ENCODE peak calls at places on chromosome 10, in nine cellular contexts. B is left ventricle myocardium inferior, X is OCI-LY7, Z is GM12878, K is heart right ventricle, R is DND-41, W is SJCRH30, O is hepatocyte, H is right lobe of liver. C is an unnamed sample. For H3K36me3 and H3K4me1, the result is how much of the 10 kb centered on the place peaks cover.

GRCh38 chr10:96714031-96714590 is 6.2 kb downstream of the PIK3AP1 start:
- DNase-seq in B (no peak), K (no peak), H (no peak), Z (no peak), R (no peak), O (no peak), W (no peak), X (no peak), C (no peak)

GRCh38 chr10:11145498-11145855 is 127.8 kb downstream of the CELF2 start:
- DNase-seq in H (no peak), O (peak), X (peak), B (peak), R (peak), Z (no peak), K (peak), W (no peak), C (peak)

GRCh38 chr10:89591796-89592271 is 53.2 kb downstream of the PANK1 start:
- DNase-seq in O (peak), R (no peak), X (no peak), B (no peak), K (peak), W (no peak), Z (no peak), H (peak), C (no peak)

GRCh38 chr10:95363303-95363912 is 72.6 kb upstream of the PDLIM1 start:
- DNase-seq in H (no peak), R (peak), K (peak), Z (peak), O (peak), B (no peak), W (peak), X (peak), C (peak)

GRCh38 chr10:118732253-118733194 is 22.2 kb downstream of the CACUL1 start:
- DNase-seq in H (no peak), R (no peak), K (no peak), X (no peak), O (no peak), B (no peak), Z (no peak), W (no peak), C (peak)

GRCh38 chr10:77846718-77847311 is 79.7 kb downstream of the DLG5 start:
- DNase-seq in O (peak), H (peak), K (peak), B (peak), W (peak), X (peak), Z (no peak), R (peak), C (peak)

GRCh38 chr10:118584181-118584954 is 11.1 kb downstream of the PRLHR start:
- DNase-seq in W (no peak), O (no peak), Z (no peak), R (no peak), X (no peak), B (no peak), K (no peak), H (no peak), C (no peak)

GRCh38 chr10:75335983-75336382 is 65.6 kb downstream of the ZNF503 start:
- DNase-seq in Z (peak), W (no peak), R (no peak), O (no peak), K (no peak), H (no peak), X (peak), B (no peak), C (no peak)

GRCh38 chr10:87794285-87794684 is 23.7 kb downstream of the ATAD1 start:
- DNase-seq in O (no peak), W (no peak), R (no peak), X (no peak), K (no peak), Z (peak), H (no peak), B (no peak), C (no peak)

GRCh38 chr10:14605231-14605925 is 169.3 kb downstream of the FAM107B start:
- DNase-seq in H (no peak), R (no peak), B (no peak), X (no peak), O (no peak), W (no peak), K (no peak), Z (peak), C (no peak)

GRCh38 chr10:79153753-79154152 is 85.0 kb downstream of the ZMIZ1 start:
- DNase-seq in R (no peak), X (no peak), B (peak), H (peak), W (no peak), K (peak), O (no peak), Z (no peak), C (no peak)

GRCh38 chr10:81018898-81019890 is 481.5 kb downstream of the SH2D4B start:
- DNase-seq in W (peak), R (peak), B (no peak), X (peak), O (peak), Z (no peak), K (peak), H (no peak), C (no peak)

GRCh38 chr10:60444494-60445064 is 54.9 kb upstream of the ANK3 start:
- DNase-seq in X (no peak), Z (no peak), K (no peak), H (no peak), R (no peak), B (no peak), W (peak), O (no peak), C (no peak)

GRCh38 chr10:101512741-101513140 is 75.3 kb downstream of the POLL start:
- DNase-seq in W (no peak), H (no peak), O (no peak), K (no peak), Z (no peak), X (no peak), B (no peak), R (no peak), C (no peak)

GRCh38 chr10:96565774-96566173 is 21.0 kb downstream of the TM9SF3 start:
- DNase-seq in O (no peak), H (no peak), R (no peak), Z (no peak), K (no peak), X (no peak), B (no peak), W (no peak), C (no peak)

GRCh38 chr10:119973261-119973660 is 80.7 kb downstream of the SEC23IP start:
- DNase-seq in Z (peak), R (no peak), O (no peak), H (no peak), B (no peak), X (peak), K (no peak), W (peak), C (no peak)

GRCh38 chr10:3764626-3765375 is 20.2 kb downstream of the KLF6 start:
- DNase-seq in K (no peak), H (peak), X (peak), W (no peak), O (no peak), B (no peak), R (peak), Z (no peak), C (no peak)

GRCh38 chr10:72223743-72224101 is 7.6 kb upstream of the ASCC1 start:
- DNase-seq in R (no peak), K (no peak), B (no peak), H (no peak), W (no peak), Z (no peak), O (no peak), X (no peak), C (no peak)

GRCh38 chr10:66246177-66246576 is 679.7 kb upstream of the LRRTM3 start:
- DNase-seq in K (no peak), H (no peak), W (no peak), O (no peak), R (no peak), X (no peak), Z (no peak), B (no peak), C (no peak)

GRCh38 chr10:118571123-118571522 is 24.3 kb downstream of the PRLHR start:
- DNase-seq in K (no peak), X (no peak), O (no peak), H (no peak), R (no peak), B (no peak), Z (no peak), W (no peak), C (no peak)

GRCh38 chr10:14751576-14752330 is 22.9 kb downstream of the FAM107B start:
- DNase-seq in R (no peak), B (peak), K (peak), X (peak), Z (no peak), O (peak), W (no peak), H (no peak), C (no peak)

GRCh38 chr10:78774999-78775711 is 293.6 kb upstream of the ZMIZ1 start:
- DNase-seq in H (peak), R (no peak), B (no peak), W (peak), O (peak), Z (no peak), K (no peak), X (no peak), C (no peak)

DNA sequence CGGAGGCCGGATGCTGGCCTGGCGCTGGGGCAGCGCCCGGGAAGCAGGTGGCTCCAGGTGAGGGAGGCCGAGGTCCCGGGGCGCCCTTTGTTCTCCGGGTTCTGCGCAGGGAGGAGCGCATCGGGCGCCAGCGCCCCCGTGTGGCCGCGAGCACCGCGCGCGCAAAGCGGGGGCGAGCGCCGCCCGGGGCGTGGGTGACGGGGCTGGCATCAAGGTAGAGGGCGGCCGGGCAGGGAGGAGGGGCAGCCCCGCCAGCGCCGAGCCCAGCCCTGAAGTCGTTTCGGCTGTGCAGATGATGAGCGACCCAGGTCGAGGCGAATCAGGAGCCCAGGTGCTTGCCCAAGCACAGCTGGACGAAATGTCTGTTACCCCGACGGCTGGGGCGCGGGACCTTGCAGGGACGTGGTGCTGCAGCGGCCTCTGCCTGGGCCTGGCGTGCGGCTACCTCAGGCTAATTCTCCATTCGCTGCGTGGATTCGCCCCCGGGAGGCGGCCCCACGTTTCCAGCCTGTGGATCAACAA is 10.5 kb upstream of the FGFR2 start:
- DNase-seq in K (no peak), X (peak), B (peak), O (peak), H (peak), W (no peak), R (no peak), Z (no peak), C (no peak)
- H3K4me3 ChIP-seq in K (peak), X (no peak), B (peak), O (no peak), H (no peak), W (no peak), R (no peak), Z (no peak), C (no peak)

GRCh38 chr10:132781556-132781955 is 4.4 kb downstream of the NKX6-2 start:
- DNase-seq in O (no peak), K (no peak), X (no peak), W (no peak), H (no peak), B (no peak), Z (no peak), R (no peak), C (no peak)
- H3K36me3 ChIP-seq in O (under half), K (under half), X (under half), W (under half), H (under half), B (half or more), Z (under half), R (half or more), C (under half)

GRCh38 chr10:44960482-44961230 is 1.1 kb downstream of the RASSF4 start:
- DNase-seq in K (peak), H (peak), X (peak), B (no peak), O (no peak), Z (no peak), W (no peak), R (no peak), C (no peak)
- H3K4me1 ChIP-seq in K (half or more), H (under half), X (half or more), B (half or more), O (half or more), Z (half or more), W (under half), R (under half), C (under half)

GRCh38 chr10:49187950-49188761 is at the start of gene TMEM273:
- DNase-seq in Z (peak), B (peak), H (peak), R (peak), O (no peak), K (peak), W (peak), X (peak), C (no peak)
- H3K4me3 ChIP-seq in Z (peak), B (peak), H (no peak), R (peak), O (no peak), K (peak), W (peak), X (peak), C (no peak)

GRCh38 chr10:43077421-43078171 is 727 bp downstream of the RET start:
- DNase-seq in K (no peak), X (no peak), W (no peak), R (no peak), O (no peak), B (no peak), Z (no peak), H (no peak), C (no peak)

GRCh38 chr10:43079823-43080222 is 3.0 kb downstream of the RET start:
- DNase-seq in R (no peak), B (no peak), X (no peak), O (no peak), Z (no peak), W (no peak), H (no peak), K (no peak), C (no peak)

GRCh38 chr10:43078986-43079273 is 2.1 kb downstream of the RET start:
- DNase-seq in B (peak), X (peak), R (no peak), K (peak), W (no peak), O (peak), Z (no peak), H (no peak), C (no peak)

GRCh38 chr10:43076876-43077420 is at the start of gene RET:
- DNase-seq in Z (no peak), K (peak), B (peak), W (no peak), R (no peak), X (no peak), O (peak), H (peak), C (no peak)

DNA sequence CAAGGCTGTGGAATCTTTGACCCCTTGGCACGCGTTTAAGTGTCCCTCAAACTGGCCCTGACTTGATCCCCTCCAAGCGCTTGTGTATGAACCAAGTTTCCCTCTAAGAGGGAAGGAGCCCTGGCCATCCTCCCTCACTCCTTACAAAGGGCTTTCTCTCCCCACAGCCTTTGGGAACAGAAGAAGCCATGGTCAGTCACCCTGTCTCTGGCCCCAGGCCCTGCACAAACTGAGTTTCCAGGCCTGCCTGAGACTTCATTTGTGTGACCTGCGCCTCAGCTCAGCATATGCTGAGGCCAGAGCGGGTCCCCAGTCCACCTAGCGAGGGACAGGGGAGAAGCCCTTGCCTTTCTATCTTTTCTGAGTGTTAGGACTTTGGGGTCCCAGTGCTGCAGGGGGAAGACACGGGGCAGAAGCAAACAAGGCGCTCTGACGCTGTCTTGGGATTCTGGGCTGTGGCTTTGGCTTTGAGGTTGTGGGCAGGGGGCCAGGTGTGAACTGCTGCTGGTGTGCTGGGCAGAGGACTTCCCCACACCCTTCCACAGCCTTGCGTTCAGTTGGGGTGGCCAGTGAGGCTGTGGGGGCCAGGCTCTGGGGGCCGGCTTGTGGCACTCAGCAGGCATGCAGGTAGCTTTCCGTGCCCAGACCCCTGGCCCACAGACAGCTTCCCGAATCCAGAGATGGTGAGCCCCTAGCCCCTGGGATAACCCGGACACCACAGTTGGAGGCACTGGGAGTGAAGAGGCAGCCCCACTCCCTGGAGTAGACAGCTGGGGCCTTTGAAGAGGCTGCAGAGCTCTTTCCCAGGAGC is 1.5 kb downstream of the RET start:
- DNase-seq in Z (no peak), K (no peak), O (no peak), B (no peak), X (no peak), R (no peak), W (no peak), H (no peak), C (no peak)
- H3K36me3 ChIP-seq in Z (under half), K (under half), O (under half), B (under half), X (under half), R (under half), W (under half), H (under half), C (under half)

GRCh38 chr10:93090619-93091018 is 16.9 kb downstream of the CYP26A1 start:
- DNase-seq in K (no peak), Z (no peak), H (no peak), B (no peak), R (no peak), W (no peak), X (no peak), O (no peak), C (no peak)
- H3K4me1 ChIP-seq in K (under half), Z (under half), H (under half), B (under half), R (under half), W (under half), X (under half), O (under half), C (under half)

GRCh38 chr10:121440461-121440860 is 157.8 kb downstream of the FGFR2 start:
- DNase-seq in O (no peak), X (no peak), W (no peak), K (no peak), B (no peak), H (no peak), R (no peak), Z (no peak), C (no peak)
- H3K4me3 ChIP-seq in O (no peak), X (no peak), W (no peak), K (no peak), B (no peak), H (no peak), R (no peak), Z (no peak), C (no peak)

DNA sequence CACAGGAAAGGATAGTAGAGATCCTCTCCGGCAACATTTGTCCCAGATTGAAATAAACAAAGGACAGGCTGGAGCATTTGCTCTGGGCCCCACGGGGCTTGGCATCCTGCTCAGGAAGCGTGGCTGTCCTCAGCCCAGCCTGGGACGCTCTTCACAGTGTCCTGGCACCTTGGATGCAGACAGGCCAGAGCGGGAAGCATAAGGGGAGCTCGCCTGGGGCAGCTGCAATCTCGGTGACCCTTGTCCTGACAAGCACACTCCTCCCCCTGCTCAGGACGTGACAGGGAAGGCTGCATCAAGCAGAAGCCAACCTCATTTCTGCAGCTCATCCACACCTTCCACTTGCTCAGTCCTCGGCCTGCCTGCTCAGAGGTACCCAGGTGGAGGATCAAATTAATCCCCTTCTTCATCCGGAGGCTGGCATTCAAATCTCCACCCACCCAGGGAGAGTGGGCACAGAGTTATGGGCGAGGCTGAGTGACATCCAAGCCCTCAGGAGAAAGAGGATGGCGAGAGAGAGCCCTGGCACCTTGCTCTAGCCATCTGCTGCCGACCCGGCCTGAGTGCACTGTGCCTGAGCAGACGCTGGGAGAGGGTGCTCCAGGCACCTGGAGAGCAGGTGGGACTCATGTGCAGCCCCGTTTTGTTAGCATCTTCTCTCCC is 47.6 kb downstream of the ABRAXAS2 start:
- DNase-seq in B (no peak), R (no peak), H (peak), X (no peak), Z (no peak), W (no peak), O (no peak), K (no peak), C (no peak)
- H3K36me3 ChIP-seq in B (under half), R (under half), H (under half), X (under half), Z (under half), W (under half), O (under half), K (under half), C (under half)

DNA sequence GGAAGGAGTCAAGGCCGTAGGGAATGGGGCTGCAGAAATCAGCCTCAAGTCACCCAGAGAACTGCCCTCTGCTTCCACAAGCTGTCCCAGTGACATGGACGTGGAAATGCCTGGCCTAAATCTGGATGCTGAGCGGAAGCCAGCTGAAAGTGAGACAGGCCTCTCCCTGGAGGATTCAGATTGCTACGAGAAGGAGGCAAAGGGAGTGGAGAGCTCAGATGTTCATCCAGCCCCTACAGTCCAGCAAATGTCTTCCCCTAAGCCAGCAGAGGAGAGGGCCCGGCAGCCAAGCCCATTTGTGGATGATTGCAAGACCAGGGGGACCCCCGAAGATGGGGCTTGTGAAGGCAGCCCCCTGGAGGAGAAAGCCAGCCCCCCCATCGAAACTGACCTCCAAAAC is 50.2 kb upstream of the PDCD4 start:
- DNase-seq in R (no peak), Z (no peak), W (no peak), H (no peak), X (no peak), K (peak), O (no peak), B (peak), C (no peak)
- H3K4me1 ChIP-seq in R (under half), Z (under half), W (under half), H (under half), X (under half), K (half or more), O (half or more), B (half or more), C (under half)